ENCODE peak calls at places on chromosomes 6 and 20, in six cellular contexts. R is H9, V is psoas muscle, Y is PC-9, P is left lung, I is ascending aorta. E is an unnamed sample. For H3K27me3, the result is how much of the 10 kb centered on the place peaks cover.

GRCh38 chr6:113359155-113360140 is 497.7 kb upstream of the MARCKS start:
- DNase-seq in R (no peak), Y (no peak), P (no peak), V (no peak), I (no peak), E (peak)

GRCh38 chr6:80282913-80283554 is 176.6 kb downstream of the BCKDHB start:
- DNase-seq in V (no peak), Y (no peak), R (no peak), P (no peak), I (no peak), E (no peak)

GRCh38 chr6:13593720-13594119 is 19.3 kb downstream of the SIRT5 start:
- DNase-seq in P (no peak), Y (no peak), V (no peak), I (no peak), R (no peak), E (peak)

GRCh38 chr6:139135578-139136545 is 982 bp downstream of the HECA start:
- DNase-seq in V (peak), Y (peak), P (peak), R (no peak), I (no peak), E (no peak)

GRCh38 chr6:2862712-2863174 is 21.1 kb upstream of the SERPINB1 start:
- DNase-seq in R (no peak), Y (no peak), V (no peak), I (no peak), P (no peak), E (no peak)

GRCh38 chr6:118284736-118285360 is 263.2 kb upstream of the PLN start:
- DNase-seq in V (no peak), Y (no peak), P (no peak), I (no peak), R (no peak), E (no peak)

GRCh38 chr6:90005048-90005827 is 111.0 kb downstream of the GJA10 start:
- DNase-seq in I (no peak), P (no peak), R (no peak), V (peak), Y (no peak), E (no peak)

GRCh38 chr6:156910938-156911337 is 133.8 kb downstream of the ARID1B start:
- DNase-seq in V (no peak), P (no peak), I (no peak), R (no peak), Y (no peak), E (no peak)

GRCh38 chr6:3022765-3023662 is 23.3 kb downstream of the NQO2 start:
- DNase-seq in V (no peak), Y (no peak), R (peak), I (no peak), P (peak), E (peak)

GRCh38 chr20:43958626-43959025 is 44.0 kb downstream of the TOX2 start:
- DNase-seq in R (no peak), V (no peak), I (no peak), Y (no peak), P (no peak), E (no peak)

GRCh38 chr6:157270916-157271315 is 52.4 kb downstream of the TMEM242 start:
- DNase-seq in Y (no peak), P (no peak), I (no peak), V (no peak), R (no peak), E (no peak)

GRCh38 chr6:11814819-11815218 is 36.2 kb upstream of the ADTRP start:
- DNase-seq in V (no peak), I (no peak), R (no peak), Y (no peak), P (no peak), E (no peak)

GRCh38 chr20:59006864-59007757 is at the start of gene CTSZ:
- DNase-seq in P (peak), Y (peak), R (peak), I (no peak), V (peak), E (no peak)

GRCh38 chr20:17992847-17993508 is 24.2 kb downstream of the MGME1 start:
- DNase-seq in P (no peak), R (no peak), Y (no peak), I (no peak), V (no peak), E (no peak)

GRCh38 chr20:57389695-57390603 is 1.2 kb upstream of the RBM38 start:
- DNase-seq in R (peak), I (no peak), V (peak), P (peak), Y (no peak), E (no peak)

GRCh38 chr6:38213275-38213674 is 393.7 kb downstream of the ZFAND3 start:
- DNase-seq in I (no peak), R (no peak), P (no peak), Y (no peak), V (no peak), E (no peak)

GRCh38 chr6:16434885-16435284 is 196.5 kb downstream of the GMPR start:
- DNase-seq in R (no peak), I (no peak), P (no peak), V (no peak), Y (no peak), E (no peak)

GRCh38 chr6:3549314-3549940 is 92.6 kb upstream of the SLC22A23 start:
- DNase-seq in R (no peak), V (no peak), P (no peak), I (no peak), Y (no peak), E (no peak)

GRCh38 chr6:12586696-12587095 is 129.9 kb upstream of the PHACTR1 start:
- DNase-seq in I (no peak), V (no peak), Y (no peak), P (no peak), R (no peak), E (no peak)

GRCh38 chr6:30613251-30614043 is 3.6 kb downstream of the PPP1R10 start:
- DNase-seq in P (no peak), I (no peak), V (no peak), R (no peak), Y (no peak), E (no peak)

GRCh38 chr6:115091461-115091860 is 748.6 kb upstream of the HS3ST5 start:
- DNase-seq in Y (no peak), I (no peak), V (no peak), R (no peak), P (no peak), E (no peak)

GRCh38 chr6:157392927-157393666 is 12.1 kb downstream of the ZDHHC14 start:
- DNase-seq in I (no peak), V (no peak), P (no peak), Y (no peak), R (no peak), E (peak)

GRCh38 chr20:57560554-57561355 is at the start of gene PCK1:
- DNase-seq in I (no peak), Y (no peak), R (no peak), P (no peak), V (peak), E (peak)

GRCh38 chr6:127118505-127119360 is at the start of gene RSPO3:
- DNase-seq in Y (peak), P (peak), I (no peak), R (peak), V (peak), E (peak)

GRCh38 chr20:24079661-24080412 is 91.3 kb upstream of the GGTLC1 start:
- DNase-seq in I (no peak), R (no peak), V (no peak), P (no peak), Y (peak), E (no peak)

GRCh38 chr6:32938494-32938893 is 2.3 kb downstream of the HLA-DMB start:
- DNase-seq in Y (no peak), R (no peak), V (no peak), I (no peak), P (no peak), E (no peak)
- H3K27me3 ChIP-seq in Y (half or more), R (under half), V (under half), I (under half), P (under half), E (under half)

DNA sequence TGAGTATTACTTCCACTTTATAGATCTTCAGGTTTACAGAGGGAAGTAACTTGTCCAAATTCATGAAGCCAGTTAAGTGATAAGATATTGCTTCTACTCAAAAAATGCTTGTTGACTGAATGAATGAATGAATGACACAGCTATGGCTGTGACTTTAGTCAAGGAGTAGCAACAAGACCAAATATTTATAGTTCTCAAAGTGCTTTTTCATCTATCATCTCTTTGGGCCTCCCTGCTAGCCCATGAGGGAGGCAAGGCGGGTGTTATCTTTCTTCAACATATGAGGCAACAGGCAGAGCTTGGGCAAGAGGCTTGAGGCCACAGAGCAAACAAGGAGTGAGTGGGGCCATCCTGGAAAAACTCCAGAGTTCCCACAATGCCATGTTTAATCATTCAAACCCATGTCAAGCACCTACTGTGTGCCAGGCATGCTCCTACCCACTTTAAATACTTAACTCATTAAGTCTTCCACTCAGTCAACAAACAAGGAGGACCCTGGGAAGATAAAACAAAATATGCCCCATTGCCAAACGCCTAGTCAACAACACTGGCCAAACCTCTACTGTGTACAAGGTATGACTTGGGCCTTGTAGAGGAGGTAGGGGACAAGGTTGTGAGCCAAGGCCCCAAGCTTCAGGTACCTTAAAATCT is 15.9 kb downstream of the BCL2L1 start:
- DNase-seq in R (no peak), I (no peak), P (no peak), V (no peak), Y (no peak), E (no peak)
- H3K27ac ChIP-seq in R (no peak), I (peak), P (peak), V (peak), Y (peak), E (no peak)

GRCh38 chr6:117270960-117271507 is 5.7 kb downstream of the VGLL2 start:
- DNase-seq in Y (no peak), V (no peak), P (no peak), I (no peak), R (no peak), E (no peak)
- H3K27me3 ChIP-seq in Y (under half), V (under half), P (half or more), I (under half), R (half or more), E (half or more)

DNA sequence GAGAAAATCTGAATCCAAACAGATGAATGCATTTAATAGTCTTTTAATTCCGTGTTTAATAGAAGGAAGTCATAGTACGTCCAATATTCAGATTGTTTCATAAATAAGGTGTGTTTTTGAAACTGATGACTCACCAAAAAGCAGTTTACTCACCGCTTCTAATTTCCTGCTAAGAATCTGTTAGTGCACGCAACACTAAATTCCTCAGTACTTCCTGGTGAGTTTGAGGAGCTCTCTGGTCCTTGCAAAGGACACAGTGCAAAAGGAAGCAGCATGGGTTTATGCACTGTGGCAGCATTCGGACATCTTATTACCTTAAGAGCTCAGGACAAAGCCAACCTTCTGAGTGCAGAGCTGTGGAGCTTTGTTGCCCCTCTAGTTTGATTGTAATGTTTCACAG is 2.3 kb upstream of the ADGRF1 start:
- DNase-seq in Y (peak), V (no peak), R (no peak), I (no peak), P (no peak), E (peak)
- H3K27ac ChIP-seq in Y (peak), V (no peak), R (no peak), I (no peak), P (peak), E (no peak)

GRCh38 chr20:64212750-64213149 is 42.8 kb upstream of the PCMTD2 start:
- DNase-seq in I (no peak), P (no peak), V (peak), R (no peak), Y (no peak), E (no peak)
- H3K27me3 ChIP-seq in I (under half), P (under half), V (under half), R (under half), Y (half or more), E (under half)